ENCODE peak calls at places on chromosomes 16 and 17, in nine cellular contexts. T, Y, S, Q, W, G, X, P and M are unnamed samples.

GRCh38 chr16:82340531-82340930 is 170.5 kb upstream of the MPHOSPH6 start:
- DNase-seq in Y (no peak), G (no peak), W (no peak), Q (no peak), P (no peak), X (no peak), T (no peak), S (no peak), M (no peak)

GRCh38 chr16:56048425-56049100 is 142.7 kb upstream of the GNAO1 start:
- DNase-seq in P (no peak), Q (no peak), X (no peak), T (no peak), Y (no peak), S (no peak), G (no peak), W (no peak), M (no peak)

GRCh38 chr16:14109782-14110727 is 38.9 kb downstream of the MRTFB start:
- DNase-seq in Y (no peak), G (no peak), Q (peak), W (no peak), P (no peak), S (no peak), X (no peak), T (no peak), M (no peak)

GRCh38 chr16:23509441-23509754 is 896 bp downstream of the GGA2 start:
- DNase-seq in G (no peak), W (no peak), P (no peak), T (no peak), Y (no peak), S (no peak), X (no peak), Q (no peak), M (no peak)

GRCh38 chr16:31876955-31877828 is 3.6 kb downstream of the ZNF267 start:
- DNase-seq in X (peak), S (peak), T (peak), Y (peak), G (no peak), P (peak), Q (peak), W (no peak), M (peak)

GRCh38 chr17:57861000-57861736 is 11.3 kb upstream of the MRPS23 start:
- DNase-seq in Q (peak), P (no peak), W (peak), T (peak), G (peak), Y (peak), S (no peak), X (no peak), M (no peak)

GRCh38 chr17:74677558-74678466 is 34.9 kb downstream of the CD300LF start:
- DNase-seq in P (peak), W (no peak), X (peak), Q (no peak), Y (peak), T (peak), G (no peak), S (no peak), M (no peak)

GRCh38 chr16:56620311-56620897 is 5.2 kb upstream of the MT1E start:
- DNase-seq in X (no peak), T (no peak), W (no peak), Q (no peak), Y (no peak), G (no peak), P (no peak), S (no peak), M (no peak)

GRCh38 chr16:30533748-30534367 is 800 bp downstream of the ZNF747 start:
- DNase-seq in W (no peak), X (no peak), Q (no peak), P (no peak), Y (peak), S (no peak), G (no peak), T (no peak), M (no peak)

GRCh38 chr16:84617068-84617630 is 729 bp downstream of the COTL1 start:
- DNase-seq in Y (peak), P (no peak), T (peak), Q (no peak), S (no peak), X (no peak), W (no peak), G (peak), M (no peak)

GRCh38 chr17:62628845-62629555 is 1.5 kb downstream of the MRC2 start:
- DNase-seq in T (peak), X (no peak), Q (no peak), P (no peak), S (no peak), W (no peak), G (no peak), Y (peak), M (no peak)

GRCh38 chr16:72785886-72786285 is 262.0 kb downstream of the ZFHX3 start:
- DNase-seq in Y (no peak), S (no peak), X (no peak), T (peak), G (no peak), P (no peak), Q (no peak), W (no peak), M (no peak)

GRCh38 chr16:47213761-47214440 is 70.2 kb upstream of the NETO2 start:
- DNase-seq in W (no peak), G (no peak), Q (no peak), P (no peak), T (no peak), X (peak), Y (peak), S (no peak), M (no peak)

GRCh38 chr16:47734987-47735594 is 274.0 kb downstream of the PHKB start:
- DNase-seq in G (peak), S (no peak), P (no peak), X (peak), Q (no peak), Y (no peak), W (no peak), T (no peak), M (no peak)

GRCh38 chr16:31177136-31177535 is 2.8 kb upstream of the FUS start:
- DNase-seq in P (peak), W (no peak), Q (peak), G (no peak), X (peak), S (no peak), Y (peak), T (peak), M (no peak)

GRCh38 chr16:75477680-75478473 is 13.4 kb upstream of the TMEM170A start:
- DNase-seq in P (no peak), S (no peak), W (no peak), Y (no peak), G (no peak), X (peak), T (no peak), Q (peak), M (no peak)

GRCh38 chr17:8057691-8058114 is 18.8 kb downstream of the ALOX15B start:
- DNase-seq in Q (peak), W (peak), P (peak), S (peak), X (peak), T (peak), G (no peak), Y (peak), M (no peak)

GRCh38 chr16:17921357-17921978 is 415.1 kb downstream of the NPIPA8 start:
- DNase-seq in Q (peak), W (peak), S (no peak), P (no peak), X (peak), T (peak), Y (no peak), G (peak), M (no peak)

GRCh38 chr16:70701998-70702397 is 16.1 kb upstream of the MTSS2 start:
- DNase-seq in P (no peak), W (no peak), T (no peak), Q (no peak), S (no peak), G (no peak), X (peak), Y (peak), M (no peak)

GRCh38 chr16:70704586-70704985 is 18.7 kb upstream of the MTSS2 start:
- DNase-seq in P (no peak), S (no peak), T (no peak), W (no peak), Y (peak), X (no peak), G (no peak), Q (no peak), M (no peak)

GRCh38 chr16:70703835-70704381 is 18.1 kb upstream of the MTSS2 start:
- DNase-seq in P (no peak), S (no peak), T (no peak), Q (no peak), G (no peak), W (no peak), X (no peak), Y (no peak), M (no peak)

GRCh38 chr16:70702624-70703023 is 16.8 kb upstream of the MTSS2 start:
- DNase-seq in X (no peak), Y (no peak), W (no peak), Q (peak), P (no peak), S (no peak), T (no peak), G (no peak), M (no peak)

GRCh38 chr16:70703041-70703834 is 17.4 kb upstream of the MTSS2 start:
- DNase-seq in G (no peak), T (peak), Q (peak), P (peak), W (no peak), Y (peak), X (peak), S (peak), M (peak)
- TF ChIP-seq CTCF in G (no peak), T (peak), Q (peak), P (peak), W (peak), Y (peak), X (peak), S (peak), M (peak)

GRCh38 chr17:690346-690745 is 24.3 kb downstream of the VPS53 start:
- DNase-seq in G (no peak), P (no peak), T (no peak), Y (no peak), S (no peak), Q (no peak), X (no peak), W (no peak), M (no peak)

GRCh38 chr17:691423-691822 is 23.2 kb downstream of the VPS53 start:
- DNase-seq in W (no peak), Q (no peak), G (no peak), X (peak), T (peak), Y (peak), S (no peak), P (no peak), M (peak)

GRCh38 chr17:692116-692515 is 22.5 kb downstream of the VPS53 start:
- DNase-seq in W (no peak), T (peak), Q (no peak), X (no peak), P (no peak), Y (peak), S (no peak), G (no peak), M (peak)

GRCh38 chr17:688100-688989 is 26.3 kb downstream of the VPS53 start:
- DNase-seq in X (no peak), G (peak), Q (no peak), Y (peak), W (no peak), S (no peak), P (no peak), T (peak), M (no peak)

GRCh38 chr17:689556-690247 is 24.9 kb downstream of the VPS53 start:
- DNase-seq in P (no peak), X (no peak), Y (no peak), S (no peak), Q (no peak), G (no peak), T (no peak), W (no peak), M (no peak)
- H3K4me3 ChIP-seq in P (no peak), X (no peak), Y (no peak), S (no peak), Q (no peak), G (no peak), T (no peak), W (no peak), M (no peak)

GRCh38 chr16:2058901-2059300 is 11.1 kb downstream of the TSC2 start:
- DNase-seq in S (no peak), W (no peak), Q (no peak), Y (no peak), X (no peak), G (no peak), T (no peak), P (no peak), M (no peak)
- TF ChIP-seq CTCF in S (no peak), W (no peak), Q (no peak), Y (no peak), X (no peak), G (no peak), T (no peak), P (no peak), M (no peak)

DNA sequence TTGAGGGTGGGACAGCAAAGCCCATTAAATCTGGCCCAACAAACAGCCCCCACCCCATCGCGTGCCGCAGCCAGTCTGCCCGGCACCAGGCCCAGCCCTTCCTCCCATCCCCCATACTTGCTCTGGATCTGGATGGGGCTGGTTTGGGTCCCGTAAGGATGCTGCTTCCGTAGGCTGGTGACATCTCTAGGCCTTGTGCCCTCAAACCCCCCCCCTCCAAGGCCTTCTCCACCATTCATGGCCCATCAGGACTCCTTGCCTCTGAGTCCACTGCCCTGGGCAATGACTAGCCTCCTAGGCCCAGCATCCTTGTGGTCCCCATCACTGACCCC is 844 bp upstream of the FAM83G start:
- DNase-seq in G (no peak), X (no peak), Q (no peak), Y (no peak), W (no peak), T (no peak), P (no peak), S (no peak), M (no peak)
- H3K4me3 ChIP-seq in G (no peak), X (no peak), Q (no peak), Y (no peak), W (peak), T (no peak), P (no peak), S (no peak), M (no peak)

DNA sequence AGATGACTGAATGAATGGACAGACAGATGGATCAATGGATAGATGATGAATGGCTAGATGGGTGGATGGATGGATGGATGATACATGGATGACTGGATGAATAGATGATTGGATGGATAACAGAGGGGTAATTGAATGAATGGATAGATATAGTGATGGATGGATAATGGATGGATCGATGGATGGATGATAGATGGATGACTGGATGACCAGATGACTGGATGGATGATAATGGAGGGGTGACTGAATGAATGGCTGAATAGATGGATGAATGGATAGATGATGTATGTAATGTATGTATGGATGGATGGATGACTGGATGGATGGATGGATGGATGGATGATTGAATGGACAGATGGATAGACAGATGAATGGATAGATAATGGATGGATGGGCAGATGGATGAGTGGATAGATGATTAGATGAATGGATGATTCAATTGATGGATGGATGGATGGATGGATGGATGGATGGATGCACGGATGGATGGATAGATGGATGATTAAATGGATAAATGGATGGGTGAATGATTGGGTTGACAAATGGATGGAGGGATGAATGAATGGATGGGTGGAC is 87.7 kb downstream of the CDYL2 start:
- DNase-seq in X (no peak), Y (no peak), W (no peak), T (no peak), P (no peak), Q (no peak), S (no peak), G (no peak), M (no peak)
- TF ChIP-seq CTCF in X (no peak), Y (no peak), W (no peak), T (no peak), P (no peak), Q (no peak), S (no peak), G (no peak), M (no peak)

GRCh38 chr17:47981462-47981861 is 10.5 kb downstream of the CDK5RAP3 start:
- DNase-seq in Q (no peak), T (no peak), P (no peak), S (no peak), X (no peak), Y (no peak), W (no peak), G (no peak), M (no peak)

GRCh38 chr17:47983492-47984223 is 12.7 kb downstream of the CDK5RAP3 start:
- DNase-seq in T (no peak), P (no peak), G (no peak), W (no peak), Q (no peak), X (no peak), Y (peak), S (no peak), M (no peak)

GRCh38 chr17:47982091-47982617 is 11.2 kb downstream of the CDK5RAP3 start:
- DNase-seq in T (no peak), P (no peak), S (no peak), W (no peak), G (no peak), X (no peak), Y (no peak), Q (no peak), M (no peak)

GRCh38 chr17:47980516-47980915 is 9.6 kb downstream of the CDK5RAP3 start:
- DNase-seq in S (no peak), X (no peak), P (no peak), W (no peak), Y (no peak), Q (no peak), G (no peak), T (no peak), M (no peak)

GRCh38 chr17:47982645-47983440 is 11.9 kb downstream of the CDK5RAP3 start:
- DNase-seq in Q (no peak), S (no peak), G (no peak), T (no peak), Y (no peak), X (no peak), W (no peak), P (no peak), M (no peak)
- H3K4me3 ChIP-seq in Q (no peak), S (no peak), G (no peak), T (no peak), Y (no peak), X (no peak), W (no peak), P (no peak), M (no peak)

GRCh38 chr17:80476877-80477646 is 655 bp upstream of the NPTX1 start:
- DNase-seq in Q (no peak), Y (no peak), S (no peak), G (no peak), P (no peak), T (no peak), X (no peak), W (no peak), M (no peak)

GRCh38 chr17:80474933-80475915 is 1.2 kb downstream of the NPTX1 start:
- DNase-seq in G (no peak), W (no peak), P (no peak), Y (no peak), S (no peak), Q (no peak), X (no peak), T (no peak), M (no peak)

GRCh38 chr17:80474231-80474932 is 2.0 kb downstream of the NPTX1 start:
- DNase-seq in W (peak), S (no peak), Q (no peak), T (peak), X (no peak), G (no peak), Y (peak), P (peak), M (no peak)

GRCh38 chr17:80477647-80478478 is 1.5 kb upstream of the NPTX1 start:
- DNase-seq in X (no peak), Y (peak), G (no peak), S (no peak), W (no peak), Q (peak), T (peak), P (no peak), M (no peak)

GRCh38 chr17:80475949-80476876 is at the start of gene NPTX1:
- DNase-seq in P (no peak), S (no peak), X (no peak), G (no peak), W (no peak), Q (no peak), Y (peak), T (no peak), M (no peak)
- TF ChIP-seq CTCF in P (no peak), S (no peak), X (no peak), G (no peak), W (no peak), Q (no peak), Y (no peak), T (no peak), M (no peak)

GRCh38 chr17:32299579-32300158 is 34.0 kb downstream of the RHBDL3 start:
- DNase-seq in T (no peak), G (no peak), Q (no peak), S (no peak), Y (no peak), X (no peak), P (no peak), W (no peak), M (no peak)

GRCh38 chr17:32302037-32302436 is 36.4 kb downstream of the RHBDL3 start:
- DNase-seq in Q (no peak), T (no peak), W (no peak), X (no peak), Y (no peak), S (no peak), G (no peak), P (no peak), M (no peak)

GRCh38 chr17:32303861-32304288 is 38.1 kb downstream of the C17orf75 start:
- DNase-seq in P (no peak), Y (no peak), X (no peak), S (no peak), Q (no peak), W (no peak), G (no peak), T (no peak), M (no peak)

GRCh38 chr17:32302860-32303649 is 37.4 kb downstream of the RHBDL3 start:
- DNase-seq in S (no peak), Y (no peak), Q (no peak), G (no peak), W (no peak), T (no peak), X (no peak), P (no peak), M (no peak)

DNA sequence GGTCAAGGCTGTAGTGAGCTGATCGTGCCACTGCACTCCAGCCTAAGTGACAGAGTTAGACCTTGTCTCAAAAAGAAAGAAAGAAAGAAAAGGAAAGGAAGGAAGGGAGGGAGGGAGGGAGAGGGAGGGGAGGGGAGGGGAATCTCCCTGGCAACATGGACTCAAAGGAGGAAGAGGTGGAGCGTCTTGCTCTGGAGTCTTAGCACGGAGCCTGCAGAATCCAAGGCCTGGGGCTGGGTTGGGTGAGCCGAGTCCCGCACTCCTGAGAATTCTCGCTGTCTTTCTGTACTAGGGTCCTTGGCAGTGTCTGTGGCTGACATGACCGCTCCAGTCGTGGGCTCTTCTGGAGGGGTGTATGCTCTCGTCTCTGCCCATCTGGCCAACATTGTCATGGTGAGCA is 36.9 kb downstream of the C17orf75 start:
- DNase-seq in P (no peak), S (no peak), Y (no peak), W (no peak), T (no peak), X (no peak), Q (no peak), G (no peak), M (no peak)
- H3K4me3 ChIP-seq in P (no peak), S (no peak), Y (no peak), W (no peak), T (no peak), X (no peak), Q (no peak), G (no peak), M (no peak)

GRCh38 chr17:35170968-35171771 is 23.0 kb downstream of the SLC35G3 start:
- DNase-seq in Y (peak), X (peak), Q (no peak), T (peak), P (no peak), G (no peak), W (no peak), S (no peak), M (no peak)
- TF ChIP-seq CTCF in Y (peak), X (no peak), Q (peak), T (peak), P (no peak), G (no peak), W (no peak), S (peak), M (no peak)